ENCODE peak calls at places on chromosomes 2 and 18, in ten cellular contexts. L, A, T, G, S, D, X, Y, U and M are unnamed samples.

GRCh38 chr18:183769-184168 is 25.4 kb downstream of the USP14 start:
- DNase-seq in S (no peak), A (no peak), U (no peak), D (no peak), T (no peak), G (no peak), X (no peak), L (peak), Y (no peak), M (no peak)

GRCh38 chr2:233255151-233255550 is 3.7 kb downstream of the ATG16L1 start:
- DNase-seq in U (no peak), T (no peak), X (no peak), G (no peak), L (no peak), S (peak), A (no peak), D (no peak), Y (no peak), M (no peak)

GRCh38 chr2:191927991-191928390 is 81.1 kb upstream of the CAVIN2 start:
- DNase-seq in U (no peak), T (no peak), D (no peak), G (peak), A (no peak), S (no peak), Y (no peak), L (peak), X (no peak), M (peak)

GRCh38 chr2:52934354-52934898 is 833.2 kb upstream of the CHAC2 start:
- DNase-seq in S (no peak), G (no peak), X (no peak), A (no peak), T (no peak), L (no peak), U (peak), Y (no peak), D (no peak), M (no peak)

GRCh38 chr18:10010611-10011015 is 96.8 kb downstream of the VAPA start:
- DNase-seq in T (no peak), S (peak), Y (peak), L (no peak), A (no peak), U (no peak), X (peak), G (no peak), D (no peak), M (no peak)

GRCh38 chr2:2234398-2234797 is 96.7 kb downstream of the MYT1L start:
- DNase-seq in X (no peak), S (no peak), D (no peak), U (no peak), L (peak), G (peak), T (no peak), A (no peak), Y (no peak), M (peak)

GRCh38 chr2:96107883-96108551 is 8.4 kb downstream of the ADRA2B start:
- DNase-seq in T (no peak), L (no peak), S (no peak), X (no peak), D (no peak), U (no peak), A (no peak), G (no peak), Y (peak), M (no peak)

GRCh38 chr2:25481381-25482310 is 139.9 kb upstream of the DNMT3A start:
- DNase-seq in G (no peak), X (no peak), U (no peak), D (no peak), L (no peak), T (no peak), A (no peak), S (no peak), Y (no peak), M (no peak)

GRCh38 chr2:239265681-239266435 is 135.0 kb downstream of the HDAC4 start:
- DNase-seq in A (no peak), D (no peak), S (no peak), L (no peak), T (no peak), G (no peak), X (no peak), Y (no peak), U (no peak), M (no peak)

GRCh38 chr2:234463626-234464290 is 33.1 kb downstream of the ARL4C start:
- DNase-seq in G (peak), T (peak), X (no peak), Y (no peak), D (peak), U (no peak), L (peak), S (no peak), A (peak), M (peak)

GRCh38 chr2:231682546-231683291 is 25.6 kb upstream of the PTMA start:
- DNase-seq in D (no peak), A (peak), X (no peak), G (no peak), Y (no peak), L (no peak), U (no peak), S (no peak), T (no peak), M (peak)

GRCh38 chr2:108184421-108184820 is 55.3 kb upstream of the SULT1C3 start:
- DNase-seq in G (no peak), U (peak), D (no peak), A (no peak), S (no peak), L (peak), T (no peak), X (no peak), Y (no peak), M (peak)

GRCh38 chr2:232576995-232577394 is 26.5 kb downstream of the EIF4E2 start:
- DNase-seq in X (no peak), S (no peak), G (no peak), U (no peak), A (no peak), L (no peak), Y (no peak), T (no peak), D (no peak), M (no peak)

GRCh38 chr2:102368461-102369109 is 13.0 kb downstream of the IL18R1 start:
- DNase-seq in Y (no peak), U (no peak), S (no peak), L (no peak), A (no peak), X (no peak), D (no peak), T (peak), G (no peak), M (no peak)

GRCh38 chr2:200655918-200656580 is 70.2 kb downstream of the AOX1 start:
- DNase-seq in A (no peak), L (no peak), T (no peak), Y (no peak), U (no peak), G (no peak), X (no peak), S (no peak), D (no peak), M (no peak)

GRCh38 chr2:37877457-37878315 is 47.4 kb upstream of the RMDN2 start:
- DNase-seq in Y (no peak), X (peak), A (no peak), G (peak), T (no peak), S (no peak), L (peak), D (no peak), U (peak), M (peak)

GRCh38 chr2:236661064-236661761 is 91.6 kb downstream of the ACKR3 start:
- DNase-seq in A (no peak), L (no peak), D (no peak), X (no peak), T (no peak), S (no peak), U (no peak), Y (no peak), G (peak), M (no peak)

GRCh38 chr2:216031960-216032689 is 18.8 kb upstream of the MREG start:
- DNase-seq in Y (no peak), T (no peak), A (no peak), G (no peak), S (no peak), U (peak), L (no peak), D (no peak), X (no peak), M (no peak)

GRCh38 chr2:183222751-183223150 is 98.5 kb downstream of the NUP35 start:
- DNase-seq in U (no peak), A (no peak), Y (no peak), D (no peak), G (no peak), S (no peak), L (no peak), X (no peak), T (no peak), M (no peak)

GRCh38 chr18:62577748-62578147 is 54.9 kb downstream of the ZCCHC2 start:
- DNase-seq in S (no peak), D (no peak), Y (no peak), G (no peak), T (no peak), X (no peak), U (no peak), A (no peak), L (no peak), M (no peak)

GRCh38 chr18:48563027-48563426 is 24.2 kb downstream of the CTIF start:
- DNase-seq in U (no peak), X (no peak), Y (no peak), L (no peak), A (no peak), S (no peak), T (no peak), G (no peak), D (no peak), M (no peak)

GRCh38 chr18:25279133-25279532 is 72.8 kb downstream of the ZNF521 start:
- DNase-seq in D (no peak), U (no peak), T (no peak), A (no peak), X (no peak), L (no peak), S (no peak), G (no peak), Y (no peak), M (no peak)

GRCh38 chr2:1745171-1746023 is 1.1 kb upstream of the PXDN start:
- DNase-seq in L (no peak), Y (no peak), U (no peak), T (no peak), X (no peak), S (peak), A (no peak), G (no peak), D (no peak), M (no peak)

GRCh38 chr18:54950221-54950620 is 9.0 kb downstream of the CCDC68 start:
- DNase-seq in L (peak), X (no peak), Y (no peak), G (no peak), S (no peak), A (no peak), D (no peak), U (no peak), T (peak), M (peak)

GRCh38 chr2:233354971-233355574 is 779 bp downstream of the DGKD start:
- DNase-seq in X (no peak), A (peak), Y (peak), G (peak), U (peak), S (peak), T (peak), D (no peak), L (peak), M (peak)

GRCh38 chr2:168851674-168852320 is 38.4 kb downstream of the SPC25 start:
- DNase-seq in X (no peak), G (no peak), U (no peak), S (peak), D (no peak), T (no peak), L (no peak), Y (peak), A (no peak), M (no peak)

GRCh38 chr2:150388289-150388625 is 99.2 kb downstream of the RND3 start:
- DNase-seq in X (no peak), Y (no peak), G (no peak), S (no peak), U (no peak), D (no peak), T (no peak), L (no peak), A (no peak), M (no peak)

GRCh38 chr2:16693854-16694253 is 28.2 kb upstream of the CYRIA start:
- DNase-seq in G (no peak), T (no peak), X (no peak), D (no peak), A (no peak), L (no peak), S (no peak), Y (no peak), U (no peak), M (no peak)

GRCh38 chr2:205706769-205707375 is 24.6 kb downstream of the NRP2 start:
- DNase-seq in G (peak), L (peak), Y (no peak), D (peak), T (peak), U (peak), A (peak), S (peak), X (peak), M (peak)